ENCODE peak calls at places on chromosomes 4 and X, in eight cellular contexts. P is NCI-H1092 treated with DMSO at 0.1 percent for 48 hours; W is germinal center; E is putamen; X is kidney epithelial cell; B is stimulated activated CD8-positive, alpha-beta memory T cell treated with anti-CD3 and anti-CD28 coated beads, Interleukin-12 subunit alpha, Interleukin-12 subunit beta, amount 100 ng/mL, for 4 hours; Q is M059J; O is CD8-positive, alpha-beta memory T cell. T is an unnamed sample.

GRCh38 chr4:125434136-125434535 is 119.4 kb downstream of the FAT4 start:
- DNase-seq in X (no peak), W (no peak), O (no peak), Q (no peak), B (no peak), E (no peak), P (no peak), T (peak)

GRCh38 chr4:36286481-36286871 is 5.1 kb downstream of the DTHD1 start:
- DNase-seq in B (no peak), P (no peak), E (no peak), O (no peak), Q (no peak), W (no peak), X (no peak), T (no peak)

GRCh38 chr4:150867148-150867547 is 147.9 kb downstream of the LRBA start:
- DNase-seq in Q (peak), B (no peak), X (no peak), O (peak), E (peak), P (peak), W (peak), T (peak)

GRCh38 chrX:10076765-10077164 is 80.0 kb upstream of the CLCN4 start:
- DNase-seq in P (no peak), E (no peak), X (no peak), Q (no peak), W (no peak), B (no peak), O (no peak), T (no peak)

GRCh38 chr4:70930530-70931256 is 28.5 kb downstream of the MOB1B start:
- DNase-seq in P (no peak), X (no peak), O (no peak), Q (no peak), B (no peak), E (no peak), W (peak), T (no peak)

GRCh38 chr4:184028571-184028996 is 123.5 kb downstream of the STOX2 start:
- DNase-seq in B (no peak), P (no peak), X (no peak), W (no peak), E (no peak), Q (no peak), O (peak), T (no peak)

GRCh38 chrX:136736690-136737089 is 44.0 kb downstream of the ARHGEF6 start:
- DNase-seq in E (no peak), O (no peak), P (no peak), Q (no peak), X (no peak), B (no peak), W (no peak), T (no peak)

GRCh38 chr4:184845367-184846011 is 19.7 kb upstream of the ACSL1 start:
- DNase-seq in O (no peak), E (no peak), P (no peak), X (peak), W (no peak), B (no peak), Q (peak), T (no peak)

GRCh38 chr4:5383191-5383980 is 325.0 kb downstream of the EVC2 start:
- DNase-seq in Q (peak), X (no peak), P (no peak), B (no peak), E (no peak), O (no peak), W (no peak), T (no peak)

GRCh38 chrX:9327086-9327746 is 137.6 kb upstream of the TBL1X start:
- DNase-seq in P (no peak), O (no peak), X (no peak), E (no peak), Q (peak), W (no peak), B (no peak), T (no peak)

GRCh38 chr4:118968006-118968405 is 79.4 kb downstream of the SYNPO2 start:
- DNase-seq in W (peak), X (peak), Q (peak), O (no peak), B (no peak), P (no peak), E (peak), T (peak)

GRCh38 chr4:54090804-54091623 is 8.9 kb upstream of the GSX2 start:
- DNase-seq in P (peak), Q (no peak), W (peak), E (no peak), B (no peak), O (peak), X (no peak), T (peak)

GRCh38 chrX:43643662-43644061 is 12.4 kb upstream of the MAOA start:
- DNase-seq in Q (no peak), B (no peak), P (no peak), O (no peak), E (no peak), X (no peak), W (no peak), T (no peak)

GRCh38 chr4:107854326-107855030 is 29.7 kb downstream of the SGMS2 start:
- DNase-seq in X (no peak), O (no peak), W (no peak), B (no peak), E (no peak), P (no peak), Q (peak), T (no peak)

GRCh38 chr4:102500371-102501175 is 586 bp upstream of the NFKB1 start:
- DNase-seq in P (peak), X (no peak), O (peak), B (no peak), Q (peak), E (peak), W (peak), T (peak)

GRCh38 chr4:39631700-39632079 is 7.0 kb downstream of the SMIM14 start:
- DNase-seq in Q (no peak), X (no peak), P (no peak), E (no peak), W (peak), O (no peak), B (no peak), T (no peak)

GRCh38 chr4:133095591-133095990 is 53.5 kb upstream of the PCDH10 start:
- DNase-seq in W (no peak), E (no peak), X (no peak), Q (peak), B (no peak), O (no peak), P (no peak), T (no peak)

GRCh38 chr4:2058264-2059033 is 678 bp upstream of the NAT8L start:
- DNase-seq in B (no peak), W (peak), Q (no peak), E (peak), O (no peak), P (peak), X (no peak), T (no peak)

GRCh38 chrX:45903781-45904201 is 641.4 kb downstream of the ZNF674 start:
- DNase-seq in E (no peak), O (no peak), P (peak), B (no peak), X (no peak), Q (peak), W (no peak), T (no peak)

GRCh38 chrX:47941423-47941822 is 62.4 kb downstream of the ZNF182 start:
- DNase-seq in Q (no peak), B (no peak), O (no peak), P (no peak), E (no peak), W (no peak), X (no peak), T (no peak)

GRCh38 chr4:112296949-112297483 is at the start of gene ALPK1:
- DNase-seq in B (no peak), Q (peak), X (peak), P (no peak), W (no peak), O (peak), E (peak), T (peak)

GRCh38 chr4:42642136-42642797 is 14.6 kb downstream of the ATP8A1 start:
- DNase-seq in W (no peak), Q (peak), X (no peak), P (no peak), B (no peak), E (peak), O (no peak), T (no peak)

GRCh38 chr4:16117164-16117563 is 33.3 kb upstream of the PROM1 start:
- DNase-seq in B (no peak), X (no peak), W (no peak), O (no peak), P (no peak), Q (no peak), E (no peak), T (no peak)

GRCh38 chr4:36322921-36323354 is 41.5 kb downstream of the DTHD1 start:
- DNase-seq in P (no peak), O (peak), B (no peak), W (no peak), E (no peak), X (no peak), Q (no peak), T (no peak)

GRCh38 chrX:49838374-49838773 is 9.3 kb downstream of the PAGE4 start:
- DNase-seq in W (peak), O (no peak), X (no peak), P (peak), B (no peak), Q (peak), E (no peak), T (peak)

GRCh38 chrX:115337735-115338134 is 48.2 kb downstream of the LUZP4 start:
- DNase-seq in P (no peak), O (no peak), W (no peak), Q (no peak), X (no peak), B (no peak), E (no peak), T (peak)

GRCh38 chrX:63506320-63506719 is 155.2 kb upstream of the SPIN4 start:
- DNase-seq in W (no peak), P (peak), O (peak), B (no peak), Q (peak), X (no peak), E (no peak), T (peak)

GRCh38 chr4:3484057-3484973 is 21.2 kb downstream of the DOK7 start:
- DNase-seq in X (peak), W (peak), Q (peak), O (no peak), E (no peak), P (no peak), B (no peak), T (no peak)

GRCh38 chr4:182925298-182925738 is 8.1 kb upstream of the DCTD start:
- DNase-seq in E (peak), P (peak), B (peak), O (peak), X (peak), W (peak), Q (peak), T (peak)

GRCh38 chr4:151921811-151922210 is 161.0 kb upstream of the GATB start:
- DNase-seq in E (no peak), P (no peak), O (no peak), Q (peak), X (no peak), W (no peak), B (no peak), T (peak)

GRCh38 chr4:108821056-108821925 is 58.4 kb upstream of the ETNPPL start:
- DNase-seq in Q (no peak), P (no peak), X (no peak), E (no peak), W (no peak), B (no peak), O (no peak), T (peak)

GRCh38 chrX:155767101-155767878 is 113.9 kb upstream of the VAMP7 start:
- DNase-seq in W (no peak), E (peak), Q (peak), O (peak), B (no peak), P (peak), X (peak), T (peak)

GRCh38 chrX:69022430-69022829 is 142.8 kb downstream of the PJA1 start:
- DNase-seq in B (no peak), P (no peak), Q (no peak), X (no peak), E (no peak), O (no peak), W (no peak), T (no peak)

T was measured in foreskin fibroblast.